ENCODE peak calls at places on chromosomes 5 and 9, in seven cellular contexts. J is left ventricle myocardium inferior, U is SJCRH30, T is ovary, E is uterus, Q is IMR-90, Y is heart left ventricle. C is an unnamed sample.
A peak's percentile ranks its signal among the peaks of the same experiment; 100 is the strongest.

GRCh38 chr9:133103183-133103986 is 17.7 kb downstream of the RALGDS start:
- DNase-seq in Q (peak; percentile 19), T (peak; percentile 79), U (peak; percentile 53), J (peak; percentile 70), Y (peak; percentile 76), E (peak; percentile 65), C (peak; percentile 89)

GRCh38 chr5:34022131-34022705 is 14.4 kb upstream of the AMACR start:
- DNase-seq in U (no peak), T (no peak), Y (no peak), J (no peak), E (no peak), Q (peak; percentile 47), C (no peak)

GRCh38 chr5:82320971-82321370 is 42.8 kb upstream of the RPS23 start:
- DNase-seq in Y (no peak), J (no peak), E (no peak), T (no peak), Q (no peak), U (no peak), C (no peak)

GRCh38 chr5:116900793-116901192 is 326.2 kb upstream of the SEMA6A start:
- DNase-seq in U (no peak), Q (no peak), T (no peak), E (no peak), J (no peak), Y (no peak), C (no peak)

GRCh38 chr5:107224272-107224671 is 446.5 kb downstream of the EFNA5 start:
- DNase-seq in U (no peak), J (no peak), T (no peak), Y (no peak), Q (peak; percentile 21), E (no peak), C (no peak)

GRCh38 chr5:17090839-17091238 is 126.6 kb upstream of the BASP1 start:
- DNase-seq in J (no peak), Q (no peak), Y (no peak), T (no peak), U (no peak), E (no peak), C (no peak)

GRCh38 chr5:115457985-115458384 is 86.6 kb downstream of the FEM1C start:
- DNase-seq in J (no peak), T (no peak), U (no peak), E (no peak), Y (no peak), Q (no peak), C (peak; percentile 33)

GRCh38 chr9:133707761-133708122 is 30.4 kb downstream of the SARDH start:
- DNase-seq in T (no peak), Y (peak; percentile 23), Q (no peak), J (no peak), U (no peak), E (no peak), C (peak; percentile 57)

GRCh38 chr5:107466233-107466769 is 204.4 kb downstream of the EFNA5 start:
- DNase-seq in J (no peak), T (no peak), Q (peak; percentile 66), E (no peak), U (peak; percentile 79), Y (no peak), C (no peak)

GRCh38 chr9:87873607-87874319 is 8.9 kb upstream of the SPATA31E1 start:
- DNase-seq in E (no peak), T (no peak), Y (no peak), U (no peak), J (no peak), Q (peak; percentile 31), C (no peak)

GRCh38 chr5:9894571-9895304 is 264.6 kb upstream of the TAS2R1 start:
- DNase-seq in E (no peak), Y (no peak), Q (no peak), J (no peak), U (no peak), T (no peak), C (no peak)

GRCh38 chr5:168468836-168469235 is 17.4 kb upstream of the RARS1 start:
- DNase-seq in Q (peak; percentile 93), U (no peak), T (no peak), E (no peak), J (no peak), Y (no peak), C (no peak)

GRCh38 chr5:53482717-53483638 is 2.5 kb downstream of the FST start:
- DNase-seq in U (no peak), J (peak; percentile 29), Y (peak; percentile 43), E (peak; percentile 20), Q (peak; percentile 53), T (peak; percentile 45), C (peak; percentile 46)
- H3K4me3 ChIP-seq in U (no peak overlapping the region), J (peak overlapping the region; percentile 83), Y (peak overlapping the region; percentile 16), E (peak overlapping the region; percentile 65), Q (peak overlapping the region; percentile 100), T (peak overlapping the region; percentile 52), C (peak overlapping the region; percentile 91)

DNA sequence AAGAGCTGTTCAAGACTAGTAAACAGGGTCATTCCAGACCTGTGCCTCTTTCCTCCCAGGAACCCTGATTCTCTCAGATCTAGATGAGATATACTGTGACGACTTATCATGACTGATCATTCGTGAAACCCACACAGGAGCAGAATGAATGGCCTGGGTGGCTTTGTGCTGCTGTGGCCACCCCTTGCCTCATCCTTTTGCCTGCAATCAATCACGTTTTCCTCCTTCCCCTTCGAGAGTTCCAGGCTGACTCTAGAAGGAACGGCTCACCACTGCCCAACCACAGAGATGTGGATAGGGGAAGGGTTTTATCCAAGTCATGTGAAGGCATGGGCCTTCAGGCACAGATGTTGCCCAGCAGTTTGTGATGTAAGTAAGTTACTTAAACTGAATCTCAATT is 5.8 kb downstream of the ANXA6 start:
- DNase-seq in Q (peak; percentile 47), T (no peak), E (no peak), J (no peak), U (no peak), Y (no peak), C (no peak)
- H3K4me1 ChIP-seq in Q (peaks cover 30% of the 10 kb centered on the region), T (peaks cover 32% of the 10 kb centered on the region), E (peaks cover 3% of the 10 kb centered on the region), J (peaks cover 92% of the 10 kb centered on the region), U (peaks cover 9% of the 10 kb centered on the region), Y (peaks cover 19% of the 10 kb centered on the region), C (peaks cover 29% of the 10 kb centered on the region)

DNA sequence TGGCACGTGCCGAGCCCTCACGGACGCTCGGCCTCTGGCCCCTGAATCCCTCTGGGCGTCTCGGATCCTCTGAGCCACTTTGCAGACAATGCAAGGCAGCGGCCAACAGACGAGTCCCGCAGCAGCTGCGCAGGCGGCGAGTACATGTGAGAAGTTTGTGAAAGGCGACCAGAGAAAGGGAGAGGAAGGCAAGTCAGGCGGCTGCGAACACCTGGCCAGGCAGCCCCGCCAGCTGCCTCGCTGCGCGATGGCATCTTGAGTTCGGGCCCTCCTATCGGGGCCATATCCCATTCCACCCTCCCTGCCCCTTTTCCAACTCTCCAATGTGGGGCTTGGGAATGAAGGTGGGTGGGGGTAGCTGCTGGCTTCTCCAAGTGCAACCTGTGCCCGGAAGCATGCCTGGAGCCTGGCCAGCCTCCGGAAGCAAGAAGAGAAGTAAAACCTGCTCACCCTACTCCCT is 4.5 kb upstream of the POU4F3 start:
- DNase-seq in E (no peak), T (no peak), Q (no peak), U (no peak), Y (no peak), J (no peak), C (no peak)
- H3K4me3 ChIP-seq in E (no peak overlapping the region), T (no peak overlapping the region), Q (no peak overlapping the region), U (no peak overlapping the region), Y (no peak overlapping the region), J (no peak overlapping the region), C (no peak overlapping the region)

GRCh38 chr9:104256710-104257091 is 162.6 kb downstream of the SMC2 start:
- DNase-seq in J (no peak), T (no peak), E (no peak), Y (no peak), Q (no peak), U (no peak), C (no peak)

GRCh38 chr9:104256031-104256709 is 162.1 kb downstream of the SMC2 start:
- DNase-seq in Q (no peak), Y (no peak), J (no peak), E (no peak), U (no peak), T (no peak), C (no peak)

GRCh38 chr9:104263942-104264341 is 169.8 kb downstream of the SMC2 start:
- DNase-seq in E (no peak), T (no peak), Q (no peak), U (no peak), J (no peak), Y (no peak), C (no peak)

GRCh38 chr9:104260004-104260403 is 165.9 kb downstream of the SMC2 start:
- DNase-seq in Q (no peak), T (no peak), Y (no peak), U (no peak), J (no peak), E (no peak), C (no peak)

DNA sequence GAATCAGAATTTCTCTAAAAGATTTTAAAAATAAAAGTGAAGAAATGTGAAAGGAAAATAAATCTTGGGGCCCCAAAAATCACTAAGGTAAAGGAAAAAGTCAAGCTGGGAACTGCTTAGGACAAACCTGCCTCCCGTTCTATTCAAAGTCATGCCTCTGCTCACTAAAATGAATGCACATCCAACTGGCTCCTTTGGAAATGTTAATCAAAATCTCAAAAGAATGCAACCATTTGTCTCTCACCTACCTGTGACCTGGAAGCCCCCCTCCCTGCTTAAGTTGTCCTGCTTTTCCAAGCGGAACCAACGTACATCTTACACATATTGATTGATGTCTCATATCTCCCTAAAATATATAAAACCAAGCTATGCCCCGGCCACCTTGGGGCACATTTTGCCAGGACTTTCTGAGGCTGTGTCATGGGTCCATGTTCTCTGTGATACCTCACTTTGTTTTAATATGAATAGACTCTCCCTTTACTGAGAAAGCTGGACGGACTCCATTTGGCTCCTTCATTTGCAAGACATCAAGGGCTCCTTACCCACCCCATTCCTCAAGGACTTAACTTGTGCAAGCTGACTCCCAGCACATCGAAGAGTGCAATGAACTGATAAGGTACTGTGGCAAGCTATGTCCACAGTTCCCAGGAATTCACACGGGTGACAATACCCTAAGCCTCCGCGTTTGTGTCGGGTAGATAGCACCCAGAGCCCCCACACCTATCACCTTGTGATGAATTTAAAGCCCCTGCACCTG is 164.4 kb downstream of the SMC2 start:
- DNase-seq in J (no peak), Q (no peak), T (no peak), Y (no peak), E (no peak), U (no peak), C (no peak)
- H3K4me1 ChIP-seq in J (no peaks in the 10 kb centered on the region), Q (no peaks in the 10 kb centered on the region), T (no peaks in the 10 kb centered on the region), Y (no peaks in the 10 kb centered on the region), E (no peaks in the 10 kb centered on the region), U (no peaks in the 10 kb centered on the region), C (no peaks in the 10 kb centered on the region)

GRCh38 chr9:91771027-91771426 is 179.0 kb downstream of the ROR2 start:
- DNase-seq in Q (peak; percentile 96), E (peak; percentile 73), J (no peak), Y (peak; percentile 64), U (no peak), T (peak; percentile 80), C (peak; percentile 79)
- H3K4me3 ChIP-seq in Q (no peak overlapping the region), E (no peak overlapping the region), J (no peak overlapping the region), Y (no peak overlapping the region), U (no peak overlapping the region), T (no peak overlapping the region), C (no peak overlapping the region)

GRCh38 chr9:77982985-77983662 is 48.5 kb downstream of the GNAQ start:
- DNase-seq in Q (no peak), Y (no peak), J (no peak), T (no peak), E (no peak), U (no peak), C (no peak)
- H3K4me1 ChIP-seq in Q (peaks cover 7% of the 10 kb centered on the region), Y (peaks cover 4% of the 10 kb centered on the region), J (peaks cover 47% of the 10 kb centered on the region), T (peaks cover 13% of the 10 kb centered on the region), E (peaks cover 5% of the 10 kb centered on the region), U (no peaks in the 10 kb centered on the region), C (peaks cover 5% of the 10 kb centered on the region)

GRCh38 chr9:109320338-109320733 is 523 bp downstream of the EPB41L4B start:
- DNase-seq in E (no peak), J (no peak), T (peak; percentile 61), Y (no peak), U (no peak), Q (no peak), C (no peak)
- H3K4me3 ChIP-seq in E (no peak overlapping the region), J (peak overlapping the region; percentile 70), T (peak overlapping the region; percentile 36), Y (no peak overlapping the region), U (no peak overlapping the region), Q (peak overlapping the region; percentile 45), C (peak overlapping the region; percentile 90)

GRCh38 chr5:43213951-43214350 is 21.9 kb downstream of the NIM1K start:
- DNase-seq in Y (no peak), T (no peak), U (no peak), J (no peak), Q (no peak), E (no peak), C (no peak)
- H3K4me1 ChIP-seq in Y (no peaks in the 10 kb centered on the region), T (no peaks in the 10 kb centered on the region), U (no peaks in the 10 kb centered on the region), J (no peaks in the 10 kb centered on the region), Q (no peaks in the 10 kb centered on the region), E (no peaks in the 10 kb centered on the region), C (no peaks in the 10 kb centered on the region)